ENCODE peak calls at places on chromosomes 16 and 17, in five cellular contexts. J is PC-3, H is naive B cell, B is B cell, G is Calu3. E is an unnamed sample.

GRCh38 chr17:16294560-16294959 is 58.7 kb downstream of the CENPV start:
- DNase-seq in B (no peak), J (peak), H (no peak), G (no peak), E (no peak)

GRCh38 chr17:9729735-9730420 is 61.5 kb downstream of the DHRS7C start:
- DNase-seq in G (no peak), B (no peak), H (no peak), J (peak), E (peak)

GRCh38 chr17:38571833-38572274 is 33.9 kb downstream of the SRCIN1 start:
- DNase-seq in J (no peak), H (no peak), B (no peak), G (no peak), E (no peak)

GRCh38 chr17:27408891-27409290 is 47.4 kb upstream of the KSR1 start:
- DNase-seq in J (no peak), H (no peak), G (no peak), B (no peak), E (peak)

GRCh38 chr16:67528222-67528869 is at the start of gene RIPOR1:
- DNase-seq in G (peak), B (peak), J (peak), H (peak), E (peak)

GRCh38 chr16:50059111-50059510 is 6.7 kb upstream of the HEATR3 start:
- DNase-seq in G (no peak), J (no peak), H (no peak), B (no peak), E (no peak)

GRCh38 chr17:74437702-74438101 is 5.8 kb downstream of the GPRC5C start:
- DNase-seq in G (no peak), J (no peak), H (no peak), B (no peak), E (no peak)

GRCh38 chr16:49473131-49473530 is 99.5 kb downstream of the C16orf78 start:
- DNase-seq in G (no peak), B (no peak), H (no peak), J (no peak), E (no peak)

GRCh38 chr17:28227278-28228108 is 91.5 kb upstream of the TMEM97 start:
- DNase-seq in B (no peak), G (peak), H (no peak), J (peak), E (peak)

GRCh38 chr16:1210461-1210860 is 14.6 kb downstream of the TPSG1 start:
- DNase-seq in B (no peak), H (no peak), J (no peak), G (no peak), E (no peak)

GRCh38 chr16:85752511-85753420 is 1.9 kb upstream of the C16orf74 start:
- DNase-seq in B (peak), G (peak), H (peak), J (peak), E (peak)

GRCh38 chr17:47785538-47786123 is 36.0 kb downstream of the OSBPL7 start:
- DNase-seq in B (no peak), J (peak), G (peak), H (no peak), E (no peak)

GRCh38 chr16:48499822-48500440 is 110.0 kb downstream of the N4BP1 start:
- DNase-seq in B (no peak), G (no peak), J (peak), H (no peak), E (peak)

GRCh38 chr16:9338510-9338909 is 247.1 kb downstream of the HAPSTR1 start:
- DNase-seq in G (no peak), H (no peak), J (no peak), B (no peak), E (no peak)

GRCh38 chr17:20313306-20313705 is 154.0 kb downstream of the LGALS9B start:
- DNase-seq in H (no peak), G (no peak), B (no peak), J (no peak), E (no peak)

GRCh38 chr17:73342549-73343167 is 30.9 kb upstream of the CDC42EP4 start:
- DNase-seq in J (peak), H (no peak), B (no peak), G (peak), E (peak)

GRCh38 chr17:49110504-49110903 is 22.1 kb upstream of the B4GALNT2 start:
- DNase-seq in B (no peak), G (no peak), J (peak), H (no peak), E (peak)

GRCh38 chr17:31549121-31549524 is 157.6 kb downstream of the RAB11FIP4 start:
- DNase-seq in B (no peak), J (no peak), G (no peak), H (no peak), E (no peak)

GRCh38 chr17:17533901-17534441 is 37.8 kb upstream of the RASD1 start:
- DNase-seq in B (no peak), H (no peak), G (no peak), J (peak), E (peak)

GRCh38 chr16:19589771-19590302 is 34.3 kb downstream of the VPS35L start:
- DNase-seq in J (no peak), G (no peak), B (no peak), H (no peak), E (no peak)

GRCh38 chr17:41835800-41836549 is at the start of gene NT5C3B:
- DNase-seq in H (peak), J (peak), B (peak), G (peak), E (peak)